ENCODE peak calls at places on chromosome 1, in ten cellular contexts. P is heart right ventricle, S is cardiac muscle cell, U is astrocyte, I is heart left ventricle, C is tibial artery, J is left ventricle myocardium inferior, L is astrocyte of the cerebellum, K is lower lobe of right lung, Y is fibroblast of the aortic adventitia. O is an unnamed sample.

GRCh38 chr1:51421961-51422360 is 91.6 kb upstream of the TTC39A start:
- DNase-seq in P (no peak), S (peak; percentile 87), U (peak; percentile 58), I (no peak), C (no peak), J (no peak), L (peak; percentile 31), K (no peak), Y (peak; percentile 84), O (no peak)

GRCh38 chr1:30085814-30086770 is 637.3 kb downstream of the MATN1 start:
- DNase-seq in P (peak; percentile 68), S (peak; percentile 83), U (peak; percentile 43), I (no peak), C (no peak), J (peak; percentile 55), L (no peak), K (peak; percentile 67), Y (peak; percentile 53), O (peak; percentile 55)

GRCh38 chr1:5595531-5596170 is 396.6 kb downstream of the NPHP4 start:
- DNase-seq in P (no peak), S (no peak), U (no peak), I (no peak), C (no peak), J (no peak), L (no peak), K (no peak), Y (no peak), O (no peak)

GRCh38 chr1:209565759-209566678 is 17.5 kb upstream of the CAMK1G start:
- DNase-seq in P (peak; percentile 50), S (peak; percentile 94), U (peak; percentile 45), I (peak; percentile 78), C (peak; percentile 71), J (peak; percentile 57), L (peak; percentile 64), K (peak; percentile 76), Y (peak; percentile 87), O (peak; percentile 70)

GRCh38 chr1:52033190-52034049 is at the start of gene KTI12:
- DNase-seq in P (peak; percentile 88), S (peak; percentile 91), U (peak; percentile 89), I (peak; percentile 91), C (peak; percentile 90), J (peak; percentile 87), L (peak; percentile 77), K (peak; percentile 93), Y (peak; percentile 93), O (peak; percentile 89)

GRCh38 chr1:36136535-36136934 is 11.5 kb upstream of the COL8A2 start:
- DNase-seq in P (no peak), S (no peak), U (peak; percentile 92), I (peak; percentile 59), C (peak; percentile 84), J (no peak), L (peak; percentile 70), K (no peak), Y (peak; percentile 94), O (no peak)

GRCh38 chr1:224513787-224514209 is 79.2 kb upstream of the WDR26 start:
- DNase-seq in P (peak; percentile 87), S (peak; percentile 90), U (peak; percentile 50), I (peak; percentile 79), C (peak; percentile 84), J (peak; percentile 82), L (peak; percentile 55), K (peak; percentile 85), Y (peak; percentile 83), O (peak; percentile 85)

GRCh38 chr1:218665216-218665615 is 320.1 kb downstream of the TGFB2 start:
- DNase-seq in P (peak; percentile 29), S (no peak), U (peak; percentile 84), I (peak; percentile 56), C (peak; percentile 89), J (peak; percentile 44), L (peak; percentile 42), K (no peak), Y (peak; percentile 93), O (peak; percentile 74)

GRCh38 chr1:212702672-212703071 is 3.0 kb upstream of the BATF3 start:
- DNase-seq in P (no peak), S (no peak), U (no peak), I (no peak), C (no peak), J (no peak), L (no peak), K (no peak), Y (no peak), O (no peak)

GRCh38 chr1:212700597-212700891 is 904 bp upstream of the BATF3 start:
- DNase-seq in P (no peak), S (no peak), U (no peak), I (no peak), C (no peak), J (no peak), L (no peak), K (no peak), Y (no peak), O (no peak)

GRCh38 chr1:212699839-212700596 is at the start of gene BATF3:
- DNase-seq in P (peak; percentile 72), S (no peak), U (no peak), I (peak; percentile 73), C (peak; percentile 75), J (peak; percentile 66), L (no peak), K (peak; percentile 80), Y (no peak), O (peak; percentile 70)

GRCh38 chr1:212701910-212702309 is 2.3 kb upstream of the BATF3 start:
- DNase-seq in P (no peak), S (no peak), U (no peak), I (no peak), C (no peak), J (no peak), L (no peak), K (no peak), Y (no peak), O (no peak)

DNA sequence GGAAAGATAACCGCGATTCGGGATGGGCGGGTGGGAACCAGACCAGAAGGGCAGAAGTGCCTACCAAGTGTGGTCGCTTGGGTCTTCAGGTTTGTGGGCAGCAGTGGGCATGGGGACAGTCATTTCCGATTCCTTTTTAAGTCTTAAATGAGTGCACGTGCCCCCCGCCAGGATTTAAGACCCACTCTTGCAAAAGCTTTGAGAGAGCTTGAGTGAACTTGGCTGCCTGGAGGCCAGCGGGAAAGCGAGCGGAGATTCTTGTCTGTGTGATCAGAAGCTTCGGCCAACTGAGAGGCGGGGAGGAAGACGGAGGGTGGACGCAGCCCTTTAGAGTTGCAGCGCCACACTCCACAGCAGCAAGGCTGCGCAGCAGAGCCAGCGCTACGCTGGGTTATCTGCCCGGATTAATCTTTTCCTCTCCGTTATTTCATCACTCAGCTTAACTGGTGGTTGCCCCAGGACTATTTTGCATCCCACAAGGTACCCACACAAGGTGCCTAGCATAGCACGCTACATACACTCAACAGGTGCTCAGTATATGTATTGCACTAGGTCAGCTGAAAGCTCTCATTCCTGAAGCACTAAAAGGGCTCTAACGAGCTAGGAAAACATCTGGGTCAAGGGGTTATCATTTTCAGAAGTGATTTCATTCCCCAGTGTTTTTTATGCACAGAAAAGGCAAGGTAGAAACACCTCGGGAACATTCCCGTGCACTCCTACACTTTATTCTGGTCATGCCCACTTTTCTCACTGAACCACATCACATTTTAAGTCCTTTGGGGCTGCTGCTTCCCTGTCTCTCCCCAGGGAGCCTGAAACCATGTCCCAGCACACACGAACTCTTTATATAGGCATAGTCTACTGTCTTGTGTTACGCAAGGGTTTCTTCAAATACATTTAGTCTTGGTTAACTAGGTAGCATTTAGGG is 1.5 kb upstream of the BATF3 start:
- DNase-seq in P (peak; percentile 37), S (peak; percentile 64), U (peak; percentile 48), I (peak; percentile 55), C (peak; percentile 77), J (peak; percentile 46), L (peak; percentile 20), K (peak; percentile 65), Y (peak; percentile 41), O (peak; percentile 55)
- TF ChIP-seq CTCF in P (no peak), S (no peak), U (no peak), I (no peak), C (no peak), J (peak; percentile 23), L (peak; percentile 43), K (peak; percentile 22), Y (no peak), O (no peak)

DNA sequence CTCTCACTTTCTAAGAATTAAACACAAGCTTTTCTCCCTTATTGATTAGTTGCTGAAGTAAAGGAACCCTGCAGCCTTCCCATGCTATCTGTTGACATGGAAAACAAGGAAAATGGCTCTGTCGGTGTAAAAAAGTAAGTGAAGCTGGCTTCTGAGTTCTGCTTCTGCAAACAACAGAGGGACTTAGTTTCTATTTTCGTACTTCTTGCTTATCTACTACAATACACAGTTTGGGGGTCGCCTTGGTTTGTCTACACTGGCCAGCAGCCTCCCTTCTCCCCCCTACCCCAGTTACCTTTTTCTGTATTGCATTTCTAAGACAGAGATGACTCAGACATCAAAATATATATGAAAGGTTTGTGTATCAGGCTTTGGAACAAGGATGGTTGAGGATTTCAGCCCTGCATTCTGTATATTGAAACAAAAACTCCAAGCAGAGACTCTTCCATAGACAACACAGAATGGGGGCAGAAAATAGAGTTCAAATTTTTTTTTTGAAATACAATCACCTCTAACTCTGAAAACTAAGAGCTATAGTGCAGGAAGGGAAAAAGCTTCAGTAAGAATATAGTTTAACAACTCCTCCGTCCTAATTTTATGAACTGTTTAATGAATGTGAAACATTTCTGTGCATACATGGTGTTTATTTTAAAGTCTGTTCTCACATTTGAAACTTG is 1.8 kb downstream of the SAMD13 start:
- DNase-seq in P (no peak), S (peak; percentile 8), U (no peak), I (no peak), C (no peak), J (no peak), L (no peak), K (no peak), Y (no peak), O (no peak)
- H3K4me3 ChIP-seq in P (peak overlapping the region; percentile 22), S (peak overlapping the region; percentile 22), U (peak overlapping the region; percentile 55), I (peak overlapping the region; percentile 38), C (peak overlapping the region; percentile 38), J (peak overlapping the region; percentile 63), L (peak overlapping the region; percentile 32), K (peak overlapping the region; percentile 40), Y (no peak overlapping the region), O (peak overlapping the region; percentile 96)

GRCh38 chr1:41238311-41239094 is 3.6 kb downstream of the SCMH1 start:
- DNase-seq in P (no peak), S (no peak), U (peak; percentile 69), I (no peak), C (no peak), J (no peak), L (no peak), K (no peak), Y (no peak), O (no peak)

GRCh38 chr1:41242645-41243171 is 602 bp upstream of the SCMH1 start:
- DNase-seq in P (no peak), S (peak; percentile 30), U (no peak), I (no peak), C (no peak), J (no peak), L (no peak), K (no peak), Y (no peak), O (no peak)

GRCh38 chr1:41241748-41242644 is at the start of gene SCMH1:
- DNase-seq in P (peak; percentile 49), S (peak; percentile 84), U (peak; percentile 12), I (peak; percentile 47), C (peak; percentile 76), J (peak; percentile 46), L (no peak), K (peak; percentile 64), Y (peak; percentile 26), O (peak; percentile 48)

GRCh38 chr1:41240806-41241747 is 1.0 kb downstream of the SCMH1 start:
- DNase-seq in P (peak; percentile 64), S (peak; percentile 75), U (peak; percentile 5), I (peak; percentile 70), C (peak; percentile 84), J (peak; percentile 54), L (no peak), K (peak; percentile 76), Y (peak; percentile 31), O (peak; percentile 74)

DNA sequence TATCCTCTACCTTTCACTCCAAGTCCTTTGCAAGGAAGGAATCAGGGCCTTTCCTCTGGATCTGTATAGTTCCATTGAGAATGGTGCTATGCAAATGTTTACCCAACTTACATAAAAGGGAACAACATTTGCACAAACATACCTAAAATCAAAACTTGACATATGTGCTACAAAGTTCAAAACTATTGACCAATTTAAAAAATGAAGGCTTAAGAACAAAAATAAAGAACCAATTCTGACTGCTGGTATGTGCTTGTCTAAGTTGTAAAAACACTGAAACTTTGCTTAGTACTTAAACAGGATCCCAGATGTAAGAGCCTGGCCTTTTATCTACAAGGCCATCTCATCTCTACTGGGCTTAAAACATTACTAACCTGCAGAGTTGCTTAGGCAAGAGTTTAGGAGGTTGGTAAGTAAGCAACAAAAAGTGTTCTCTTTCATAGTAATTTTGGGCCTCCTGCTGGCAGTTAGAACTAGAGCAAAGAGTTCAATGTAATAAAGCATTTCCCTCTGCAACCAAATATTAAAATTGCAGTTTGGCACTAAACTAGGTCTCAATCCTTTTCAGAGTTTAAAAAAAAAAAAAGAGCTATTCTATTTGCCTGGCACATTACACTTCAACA is 2.0 kb downstream of the SCMH1 start:
- DNase-seq in P (no peak), S (no peak), U (peak; percentile 53), I (no peak), C (no peak), J (no peak), L (peak; percentile 19), K (no peak), Y (peak; percentile 67), O (no peak)
- TF ChIP-seq CTCF in P (no peak), S (peak; percentile 54), U (peak; percentile 4), I (no peak), C (peak; percentile 45), J (peak; percentile 41), L (peak; percentile 46), K (no peak), Y (peak; percentile 55), O (no peak)

GRCh38 chr1:199780091-199780490 is 247.4 kb upstream of the NR5A2 start:
- DNase-seq in P (no peak), S (no peak), U (no peak), I (no peak), C (no peak), J (no peak), L (no peak), K (no peak), Y (no peak), O (no peak)
- H3K4me3 ChIP-seq in P (no peak overlapping the region), S (no peak overlapping the region), U (no peak overlapping the region), I (no peak overlapping the region), C (no peak overlapping the region), J (no peak overlapping the region), L (no peak overlapping the region), K (no peak overlapping the region), Y (no peak overlapping the region), O (no peak overlapping the region)